ENCODE peak calls at places on chromosomes 12 and 14, in six cellular contexts. L is CD8-positive, alpha-beta T cell; D is A673; H is gastrocnemius medialis; K is ovary; V is tibial nerve. U is an unnamed sample. For H3K27me3, the result is how much of the 10 kb centered on the place peaks cover.

GRCh38 chr12:13024151-13024946 is 19.8 kb upstream of the FAM234B start:
- DNase-seq in L (no peak), D (no peak), H (no peak), K (no peak), V (no peak), U (no peak)

GRCh38 chr12:47080725-47081502 is 1.2 kb upstream of the AMIGO2 start:
- DNase-seq in L (no peak), D (peak), H (peak), K (peak), V (peak), U (no peak)

GRCh38 chr14:82362452-82362851 is 828.8 kb upstream of the SEL1L start:
- DNase-seq in L (no peak), D (no peak), H (no peak), K (no peak), V (no peak), U (no peak)

GRCh38 chr12:125873031-125873430 is 807.8 kb downstream of the AACS start:
- DNase-seq in L (no peak), D (no peak), H (no peak), K (no peak), V (no peak), U (no peak)

GRCh38 chr12:120324841-120325417 is 2.6 kb downstream of the PLA2G1B start:
- DNase-seq in L (no peak), D (no peak), H (no peak), K (no peak), V (no peak), U (no peak)

GRCh38 chr12:54413284-54414190 is 5.5 kb downstream of the ITGA5 start:
- DNase-seq in L (peak), D (peak), H (no peak), K (no peak), V (no peak), U (no peak)

GRCh38 chr12:130449291-130449690 is 111.6 kb downstream of the PIWIL1 start:
- DNase-seq in L (no peak), D (no peak), H (no peak), K (no peak), V (no peak), U (no peak)

GRCh38 chr14:94887591-94887990 is 117.7 kb upstream of the GSC start:
- DNase-seq in L (no peak), D (no peak), H (no peak), K (no peak), V (no peak), U (peak)

GRCh38 chr12:28742791-28743190 is 406.3 kb upstream of the FAR2 start:
- DNase-seq in L (no peak), D (no peak), H (no peak), K (no peak), V (no peak), U (no peak)

GRCh38 chr14:61368061-61368710 is 46.8 kb downstream of the PRKCH start:
- DNase-seq in L (no peak), D (no peak), H (no peak), K (no peak), V (no peak), U (no peak)

GRCh38 chr12:108373111-108373510 is 34.0 kb upstream of the CMKLR1 start:
- DNase-seq in L (no peak), D (no peak), H (no peak), K (no peak), V (no peak), U (no peak)

GRCh38 chr12:636632-637031 is 26.6 kb downstream of the NINJ2 start:
- DNase-seq in L (no peak), D (no peak), H (no peak), K (no peak), V (no peak), U (no peak)

GRCh38 chr14:101116065-101116464 is 212.5 kb upstream of the RTL1 start:
- DNase-seq in L (no peak), D (no peak), H (no peak), K (no peak), V (no peak), U (no peak)

GRCh38 chr14:67583711-67584644 is 16.1 kb downstream of the PIGH start:
- DNase-seq in L (no peak), D (peak), H (no peak), K (no peak), V (no peak), U (no peak)

GRCh38 chr14:85156319-85156718 is 373.6 kb upstream of the FLRT2 start:
- DNase-seq in L (no peak), D (no peak), H (no peak), K (no peak), V (no peak), U (no peak)

GRCh38 chr14:37622231-37622923 is 26.9 kb downstream of the TTC6 start:
- DNase-seq in L (no peak), D (no peak), H (no peak), K (no peak), V (no peak), U (no peak)

GRCh38 chr14:70359076-70359424 is 433 bp downstream of the COX16 start:
- DNase-seq in L (no peak), D (no peak), H (peak), K (no peak), V (no peak), U (no peak)

GRCh38 chr12:93185369-93185741 is 192.4 kb upstream of the NUDT4 start:
- DNase-seq in L (no peak), D (no peak), H (no peak), K (no peak), V (no peak), U (no peak)
- H3K4me3 ChIP-seq in L (no peak), D (no peak), H (no peak), K (no peak), V (no peak), U (no peak)

GRCh38 chr12:4822572-4822971 is 87.1 kb upstream of the KCNA1 start:
- DNase-seq in L (no peak), D (no peak), H (no peak), K (no peak), V (no peak), U (no peak)
- H3K27me3 ChIP-seq in L (under half), D (half or more), H (under half), K (under half), V (under half), U (under half)

DNA sequence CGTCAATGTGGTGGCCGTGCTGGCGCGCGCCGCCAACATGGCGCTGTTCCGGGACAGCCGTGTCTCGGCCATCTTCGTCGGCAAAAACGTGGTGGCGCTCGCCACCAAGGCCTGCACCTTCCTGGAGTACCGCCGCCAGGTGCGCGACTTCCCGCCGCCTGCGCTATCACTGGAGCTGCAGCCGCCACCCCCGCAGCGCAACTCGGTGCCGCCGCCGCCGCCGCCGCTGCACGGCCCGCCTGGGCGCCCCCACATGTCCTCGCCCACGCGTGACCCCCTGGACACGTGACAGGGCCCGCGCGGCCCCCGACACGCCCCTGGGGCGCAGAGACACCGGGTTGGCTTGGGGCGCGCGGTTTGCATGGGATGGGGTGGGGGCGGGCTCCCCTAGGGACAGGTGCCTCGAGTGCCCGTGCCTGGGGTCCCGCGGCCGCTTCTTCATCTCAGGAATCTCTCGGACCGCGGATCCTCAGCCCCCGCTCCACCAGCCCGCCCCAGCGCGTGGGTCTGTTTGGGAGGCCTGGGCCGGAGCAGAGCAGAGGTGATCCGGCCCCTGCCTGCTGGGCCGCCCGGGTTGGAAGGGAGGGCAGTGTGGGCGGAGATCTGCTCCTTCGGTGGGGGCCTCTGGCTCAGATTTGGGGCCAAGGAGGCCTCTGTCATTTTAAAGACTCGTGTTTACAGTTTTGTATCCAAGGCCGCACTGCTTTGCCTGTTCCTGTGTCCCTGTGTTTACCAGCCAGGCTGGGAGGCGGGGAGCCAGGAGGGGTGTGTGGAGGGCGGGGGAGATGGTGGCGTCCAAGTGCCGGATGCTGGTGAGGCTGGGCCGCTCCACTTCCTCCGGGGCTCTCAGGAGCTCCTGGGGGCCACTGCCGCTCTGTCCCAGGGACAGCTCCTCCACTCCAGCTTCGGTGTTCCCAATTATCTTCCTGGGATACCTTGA is 3.4 kb downstream of the TMEM121 start:
- DNase-seq in L (no peak), D (no peak), H (no peak), K (no peak), V (no peak), U (no peak)
- TF ChIP-seq CTCF in L (no peak), D (no peak), H (no peak), K (no peak), V (no peak), U (no peak)

GRCh38 chr14:50668852-50669194 is 717 bp upstream of the SAV1 start:
- DNase-seq in L (no peak), D (no peak), H (no peak), K (no peak), V (no peak), U (no peak)
- H3K4me3 ChIP-seq in L (peak), D (peak), H (peak), K (peak), V (peak), U (peak)

GRCh38 chr14:63051301-63051700 is 6.0 kb upstream of the KCNH5 start:
- DNase-seq in L (no peak), D (no peak), H (no peak), K (no peak), V (no peak), U (no peak)

GRCh38 chr14:63050694-63051093 is 5.4 kb upstream of the KCNH5 start:
- DNase-seq in L (no peak), D (no peak), H (no peak), K (no peak), V (no peak), U (no peak)

GRCh38 chr14:63045234-63045611 is at the start of gene KCNH5:
- DNase-seq in L (no peak), D (peak), H (no peak), K (peak), V (no peak), U (peak)

GRCh38 chr14:63045612-63046320 is 508 bp upstream of the KCNH5 start:
- DNase-seq in L (no peak), D (peak), H (no peak), K (peak), V (no peak), U (peak)

DNA sequence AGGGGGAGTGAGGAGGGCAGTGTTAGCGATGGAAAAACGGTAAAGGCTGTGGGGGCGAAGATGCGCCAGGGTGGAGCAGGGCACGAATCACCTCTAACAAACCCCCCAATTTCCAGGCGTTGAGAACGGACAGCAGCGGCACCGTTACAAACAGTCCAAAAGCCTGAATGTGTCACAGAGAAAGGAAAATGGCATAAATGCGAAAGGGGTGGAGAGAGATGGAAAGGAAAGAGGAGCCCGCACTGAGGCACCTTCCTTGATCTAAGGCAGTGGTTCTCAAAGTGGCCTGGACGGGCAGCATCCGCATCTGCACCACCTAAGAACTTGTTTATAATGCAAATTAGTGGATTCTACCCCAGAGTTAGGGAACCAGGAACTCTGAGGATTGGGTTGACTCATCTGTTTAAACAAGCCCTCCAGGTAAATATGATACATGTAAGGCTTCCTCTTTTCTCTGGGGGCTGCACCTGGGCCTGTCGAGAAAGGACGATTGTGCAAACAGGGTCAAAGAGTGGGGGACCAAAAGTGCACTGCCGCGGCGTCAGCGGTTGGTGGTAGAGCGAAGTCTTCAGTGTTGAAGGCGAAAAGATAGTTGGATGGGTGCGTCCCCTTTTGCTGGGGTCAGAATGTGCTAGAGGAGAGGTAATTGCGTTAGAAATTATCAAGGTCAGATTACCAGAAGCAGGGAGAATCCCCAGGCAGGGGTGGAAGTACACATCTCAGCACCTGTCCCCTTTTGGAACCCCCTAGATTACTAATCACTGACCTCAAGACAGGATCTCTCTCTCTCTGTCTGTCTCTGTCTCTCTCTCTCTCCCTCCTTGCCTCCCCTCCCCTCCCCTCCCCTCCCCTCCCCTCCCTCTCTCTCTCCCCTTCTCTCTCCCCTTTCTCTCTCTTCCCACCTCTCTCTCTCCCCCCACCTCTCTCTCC is 1.3 kb upstream of the KCNH5 start:
- DNase-seq in L (no peak), D (no peak), H (no peak), K (no peak), V (no peak), U (no peak)
- H3K27me3 ChIP-seq in L (under half), D (under half), H (under half), K (under half), V (half or more), U (under half)

GRCh38 chr14:105484069-105484996 is 2.4 kb upstream of the CRIP1 start:
- DNase-seq in L (peak), D (no peak), H (no peak), K (no peak), V (no peak), U (no peak)

GRCh38 chr14:105484997-105485393 is 1.7 kb upstream of the CRIP1 start:
- DNase-seq in L (no peak), D (no peak), H (no peak), K (no peak), V (no peak), U (no peak)

GRCh38 chr14:105486333-105486973 is at the start of gene CRIP1:
- DNase-seq in L (no peak), D (no peak), H (no peak), K (peak), V (no peak), U (no peak)

GRCh38 chr14:105486974-105487448 is 325 bp downstream of the CRIP1 start:
- DNase-seq in L (peak), D (no peak), H (no peak), K (peak), V (no peak), U (no peak)

GRCh38 chr14:105485720-105486332 is 860 bp upstream of the CRIP1 start:
- DNase-seq in L (peak), D (peak), H (no peak), K (peak), V (no peak), U (no peak)
- TF ChIP-seq CTCF in L (no peak), D (peak), H (peak), K (no peak), V (peak), U (no peak)

GRCh38 chr12:89468017-89468416 is 56.6 kb downstream of the GALNT4 start:
- DNase-seq in L (no peak), D (no peak), H (no peak), K (no peak), V (no peak), U (no peak)

GRCh38 chr12:89472508-89472907 is 52.1 kb downstream of the GALNT4 start:
- DNase-seq in L (no peak), D (peak), H (no peak), K (no peak), V (no peak), U (no peak)

GRCh38 chr12:89468648-89469326 is 55.8 kb downstream of the GALNT4 start:
- DNase-seq in L (no peak), D (no peak), H (no peak), K (no peak), V (no peak), U (no peak)

GRCh38 chr12:89470741-89471504 is 53.7 kb downstream of the GALNT4 start:
- DNase-seq in L (no peak), D (peak), H (no peak), K (no peak), V (no peak), U (no peak)

GRCh38 chr12:89469361-89469760 is 55.2 kb downstream of the GALNT4 start:
- DNase-seq in L (no peak), D (no peak), H (no peak), K (no peak), V (no peak), U (no peak)
- H3K4me3 ChIP-seq in L (no peak), D (no peak), H (no peak), K (no peak), V (no peak), U (no peak)

GRCh38 chr14:56794088-56794556 is 16.2 kb downstream of the OTX2 start:
- DNase-seq in L (no peak), D (no peak), H (no peak), K (no peak), V (no peak), U (no peak)
- H3K27me3 ChIP-seq in L (under half), D (under half), H (half or more), K (under half), V (half or more), U (half or more)

U was measured in dorsolateral prefrontal cortex.